ENCODE peak calls at places on chromosomes 6 and 20, in five cellular contexts. R is CD8-positive, alpha-beta memory T cell; G is uterus; Y is WERI-Rb-1; S is brain pericyte. N is an unnamed sample.

GRCh38 chr6:24385536-24386269 is 17.0 kb upstream of the MRS2 start:
- DNase-seq in Y (peak), S (no peak), G (no peak), R (no peak), N (no peak)

GRCh38 chr6:79152269-79152737 is 74.2 kb upstream of the PHIP start:
- DNase-seq in R (no peak), Y (no peak), S (no peak), G (no peak), N (no peak)

GRCh38 chr6:113907107-113907506 is 50.0 kb downstream of the MARCKS start:
- DNase-seq in G (no peak), R (no peak), Y (no peak), S (no peak), N (no peak)

GRCh38 chr6:111589366-111589765 is 16.3 kb downstream of the TRAF3IP2 start:
- DNase-seq in G (peak), S (no peak), R (no peak), Y (no peak), N (peak)

GRCh38 chr6:18720075-18720474 is 332.9 kb downstream of the RNF144B start:
- DNase-seq in R (no peak), Y (no peak), S (no peak), G (no peak), N (no peak)

GRCh38 chr20:61159940-61160688 is 91.9 kb upstream of the CDH4 start:
- DNase-seq in Y (no peak), G (no peak), R (no peak), S (no peak), N (no peak)

GRCh38 chr6:17469006-17469972 is 75.9 kb downstream of the CAP2 start:
- DNase-seq in G (no peak), Y (no peak), S (no peak), R (no peak), N (no peak)

GRCh38 chr20:4957187-4957586 is 44.1 kb downstream of the SLC23A2 start:
- DNase-seq in G (no peak), Y (no peak), R (no peak), S (no peak), N (no peak)

GRCh38 chr6:47451162-47451561 is 26.4 kb upstream of the CD2AP start:
- DNase-seq in S (no peak), G (no peak), R (no peak), Y (no peak), N (no peak)

GRCh38 chr6:83310046-83310445 is 116.9 kb downstream of the RWDD2A start:
- DNase-seq in G (no peak), Y (no peak), R (no peak), S (no peak), N (no peak)

GRCh38 chr6:123263981-123264380 is 267.9 kb downstream of the CLVS2 start:
- DNase-seq in R (no peak), Y (no peak), G (no peak), S (no peak), N (no peak)

GRCh38 chr20:62761058-62761758 is 35.1 kb upstream of the MRGBP start:
- DNase-seq in Y (peak), R (no peak), S (no peak), G (no peak), N (no peak)

GRCh38 chr6:84764332-84765049 is at the start of gene TBX18:
- DNase-seq in S (peak), R (no peak), Y (peak), G (peak), N (peak)

GRCh38 chr20:63566395-63567131 is 7.5 kb downstream of the HELZ2 start:
- DNase-seq in R (no peak), G (no peak), Y (no peak), S (no peak), N (no peak)

GRCh38 chr6:139583420-139583819 is 209.0 kb upstream of the CITED2 start:
- DNase-seq in Y (no peak), G (no peak), R (no peak), S (no peak), N (no peak)

GRCh38 chr20:35468671-35469334 is 13.4 kb downstream of the CEP250 start:
- DNase-seq in G (no peak), S (no peak), R (no peak), Y (no peak), N (no peak)

GRCh38 chr6:36216559-36216958 is 20.0 kb downstream of the BRPF3 start:
- DNase-seq in Y (no peak), G (no peak), R (no peak), S (no peak), N (peak)

GRCh38 chr6:147735924-147736323 is 227.4 kb downstream of the SAMD5 start:
- DNase-seq in G (no peak), R (no peak), S (no peak), Y (no peak), N (no peak)

GRCh38 chr6:49001856-49002255 is 461.2 kb downstream of the MMUT start:
- DNase-seq in Y (no peak), S (no peak), G (no peak), R (no peak), N (no peak)

GRCh38 chr6:169101036-169101805 is 152.4 kb downstream of the THBS2 start:
- DNase-seq in G (no peak), Y (no peak), S (no peak), R (no peak), N (no peak)

GRCh38 chr6:7110092-7110792 is 2.5 kb downstream of the RREB1 start:
- DNase-seq in R (no peak), Y (peak), G (no peak), S (no peak), N (no peak)

GRCh38 chr6:134123666-134124208 is 71.3 kb upstream of the SLC2A12 start:
- DNase-seq in R (peak), Y (peak), G (no peak), S (peak), N (peak)

GRCh38 chr20:37393863-37394542 is 48.1 kb downstream of the SRC start:
- DNase-seq in R (no peak), G (no peak), Y (peak), S (no peak), N (no peak)

GRCh38 chr6:24549674-24550418 is 55.1 kb downstream of the ALDH5A1 start:
- DNase-seq in Y (no peak), R (no peak), G (no peak), S (no peak), N (no peak)

GRCh38 chr6:97790926-97791590 is 508.0 kb upstream of the MMS22L start:
- DNase-seq in S (no peak), Y (no peak), G (no peak), R (no peak), N (no peak)

GRCh38 chr20:49575551-49576060 is 7.7 kb upstream of the PTGIS start:
- DNase-seq in R (no peak), Y (no peak), S (no peak), G (peak), N (no peak)